ENCODE peak calls at places on chromosomes 1 and 21, in seven cellular contexts. Q is H4, I is adrenal gland, W is PC-9, C is suprapubic skin, X is HepG2, U is LoVo. Z is an unnamed sample.

GRCh38 chr1:212595787-212596714 is 12.5 kb upstream of the ATF3 start:
- DNase-seq in Q (peak; percentile 96), I (no peak), W (peak; percentile 99), C (no peak), X (peak; percentile 73), U (peak; percentile 93), Z (peak; percentile 85)

GRCh38 chr1:184595609-184596008 is 159.0 kb downstream of the EDEM3 start:
- DNase-seq in Q (no peak), I (peak; percentile 49), W (no peak), C (no peak), X (no peak), U (no peak), Z (no peak)

GRCh38 chr1:1001631-1002300 is 1.9 kb upstream of the HES4 start:
- DNase-seq in Q (peak; percentile 70), I (peak; percentile 67), W (peak; percentile 60), C (peak; percentile 77), X (peak; percentile 62), U (peak; percentile 80), Z (peak; percentile 87)

GRCh38 chr21:42815217-42815616 is 64.1 kb downstream of the WDR4 start:
- DNase-seq in Q (no peak), I (no peak), W (no peak), C (no peak), X (no peak), U (no peak), Z (no peak)

GRCh38 chr21:29105218-29105617 is 25.2 kb upstream of the MAP3K7CL start:
- DNase-seq in Q (no peak), I (no peak), W (peak; percentile 54), C (no peak), X (peak; percentile 8), U (no peak), Z (no peak)

GRCh38 chr21:35475768-35476167 is 426.7 kb upstream of the RUNX1 start:
- DNase-seq in Q (no peak), I (no peak), W (no peak), C (no peak), X (no peak), U (no peak), Z (no peak)

GRCh38 chr1:198607714-198608113 is 31.1 kb upstream of the PTPRC start:
- DNase-seq in Q (no peak), I (no peak), W (no peak), C (no peak), X (no peak), U (no peak), Z (no peak)

GRCh38 chr21:32087452-32087851 is 191.4 kb downstream of the MIS18A start:
- DNase-seq in Q (no peak), I (no peak), W (no peak), C (no peak), X (no peak), U (no peak), Z (no peak)

GRCh38 chr1:932776-933602 is 9.3 kb downstream of the SAMD11 start:
- DNase-seq in Q (no peak), I (no peak), W (peak; percentile 86), C (no peak), X (no peak), U (no peak), Z (no peak)

GRCh38 chr1:3656450-3657095 is 4.3 kb downstream of the TP73 start:
- DNase-seq in Q (no peak), I (no peak), W (no peak), C (no peak), X (no peak), U (no peak), Z (no peak)

GRCh38 chr1:54980528-54981241 is at the start of gene TMEM61:
- DNase-seq in Q (no peak), I (peak; percentile 45), W (peak; percentile 40), C (peak; percentile 74), X (no peak), U (peak; percentile 8), Z (no peak)

GRCh38 chr1:47340227-47340626 is 6.6 kb downstream of the CMPK1 start:
- DNase-seq in Q (no peak), I (no peak), W (no peak), C (no peak), X (no peak), U (no peak), Z (no peak)

GRCh38 chr1:67342002-67342890 is 34.6 kb downstream of the IL12RB2 start:
- DNase-seq in Q (no peak), I (no peak), W (no peak), C (no peak), X (no peak), U (no peak), Z (no peak)

GRCh38 chr21:25170681-25171080 is 436.6 kb downstream of the MRPL39 start:
- DNase-seq in Q (peak; percentile 27), I (no peak), W (no peak), C (no peak), X (no peak), U (no peak), Z (no peak)

GRCh38 chr1:222924140-222924706 is 109.4 kb downstream of the DISP1 start:
- DNase-seq in Q (no peak), I (no peak), W (no peak), C (no peak), X (no peak), U (no peak), Z (no peak)

GRCh38 chr1:193569696-193570269 is 383.4 kb upstream of the B3GALT2 start:
- DNase-seq in Q (peak; percentile 36), I (no peak), W (peak; percentile 36), C (no peak), X (no peak), U (no peak), Z (no peak)

GRCh38 chr21:36646011-36646410 is 52.9 kb upstream of the SIM2 start:
- DNase-seq in Q (no peak), I (no peak), W (no peak), C (no peak), X (no peak), U (no peak), Z (no peak)

GRCh38 chr1:26771643-26772321 is 16.0 kb upstream of the PIGV start:
- DNase-seq in Q (peak; percentile 92), I (peak; percentile 55), W (peak; percentile 89), C (no peak), X (peak; percentile 77), U (peak; percentile 63), Z (peak; percentile 75)

GRCh38 chr1:45381243-45381642 is 41.0 kb upstream of the MUTYH start:
- DNase-seq in Q (no peak), I (no peak), W (no peak), C (no peak), X (no peak), U (no peak), Z (no peak)

GRCh38 chr21:22795644-22796043 is 1797.4 kb downstream of the NCAM2 start:
- DNase-seq in Q (no peak), I (no peak), W (no peak), C (no peak), X (no peak), U (no peak), Z (no peak)

GRCh38 chr1:206814716-206815341 is 42.5 kb upstream of the IL10 start:
- DNase-seq in Q (peak; percentile 48), I (peak; percentile 15), W (no peak), C (no peak), X (no peak), U (no peak), Z (no peak)

GRCh38 chr1:221431968-221432367 is 309.9 kb downstream of the DUSP10 start:
- DNase-seq in Q (no peak), I (no peak), W (no peak), C (no peak), X (no peak), U (no peak), Z (no peak)

GRCh38 chr1:111813440-111814304 is 58.0 kb downstream of the DDX20 start:
- DNase-seq in Q (no peak), I (no peak), W (no peak), C (no peak), X (peak; percentile 19), U (no peak), Z (no peak)

GRCh38 chr1:22229374-22229773 is 86.5 kb upstream of the WNT4 start:
- DNase-seq in Q (no peak), I (peak; percentile 43), W (peak; percentile 94), C (no peak), X (no peak), U (no peak), Z (no peak)

GRCh38 chr1:202579806-202580205 is 130.4 kb downstream of the SYT2 start:
- DNase-seq in Q (peak; percentile 74), I (no peak), W (no peak), C (no peak), X (no peak), U (no peak), Z (peak; percentile 62)

GRCh38 chr1:196295766-196296165 is 312.5 kb downstream of the KCNT2 start:
- DNase-seq in Q (no peak), I (no peak), W (no peak), C (no peak), X (no peak), U (no peak), Z (no peak)

GRCh38 chr1:200445213-200445612 is 35.4 kb upstream of the ZNF281 start:
- DNase-seq in Q (no peak), I (no peak), W (no peak), C (no peak), X (no peak), U (no peak), Z (no peak)

GRCh38 chr1:34037856-34038255 is 127.2 kb downstream of the CSMD2 start:
- DNase-seq in Q (no peak), I (no peak), W (no peak), C (peak; percentile 2), X (no peak), U (no peak), Z (no peak)

GRCh38 chr21:39098696-39099111 is 84.5 kb downstream of the PSMG1 start:
- DNase-seq in Q (no peak), I (no peak), W (no peak), C (no peak), X (peak; percentile 74), U (no peak), Z (no peak)

GRCh38 chr21:46550511-46550941 is 54.4 kb downstream of the S100B start:
- DNase-seq in Q (no peak), I (no peak), W (no peak), C (peak; percentile 67), X (no peak), U (no peak), Z (no peak)

GRCh38 chr1:53336146-53336545 is 8.3 kb upstream of the LRP8 start:
- DNase-seq in Q (no peak), I (no peak), W (no peak), C (peak; percentile 35), X (no peak), U (no peak), Z (peak; percentile 53)

GRCh38 chr1:155051777-155052398 is 772 bp downstream of the ADAM15 start:
- DNase-seq in Q (no peak), I (peak; percentile 40), W (no peak), C (no peak), X (no peak), U (no peak), Z (peak; percentile 26)

GRCh38 chr1:206477581-206478380 is 7.5 kb downstream of the IKBKE start:
- DNase-seq in Q (no peak), I (no peak), W (peak; percentile 10), C (no peak), X (no peak), U (no peak), Z (no peak)